ENCODE peak calls at places on chromosomes 13 and 19, in nine cellular contexts. One of them, this sample, is unnamed.

GRCh38 chr13:98842074-98842473 is 89.6 kb upstream of the SLC15A1 start:
- DNase-seq in EH: no peak
- DNase-seq in cardiac fibroblast: no peak
- DNase-seq in AG04450: no peak
- DNase-seq in hepatic stellate cell: no peak
- DNase-seq in kidney: no peak
- DNase-seq in stimulated activated CD8-positive, alpha-beta memory T cell treated with anti-CD3 and anti-CD28 coated beads, Interleukin-4, amount 100 ng/mL, for 24 hours: no peak
- DNase-seq in left cardiac atrium: no peak
- DNase-seq in choroid plexus epithelial cell: no peak
- DNase-seq in this sample: no peak

GRCh38 chr13:59413121-59413520 is 750.6 kb downstream of the DIAPH3 start:
- DNase-seq in stimulated activated CD8-positive, alpha-beta memory T cell treated with anti-CD3 and anti-CD28 coated beads, Interleukin-4, amount 100 ng/mL, for 24 hours: no peak
- DNase-seq in kidney: no peak
- DNase-seq in choroid plexus epithelial cell: no peak
- DNase-seq in AG04450: no peak
- DNase-seq in left cardiac atrium: no peak
- DNase-seq in EH: peak
- DNase-seq in hepatic stellate cell: no peak
- DNase-seq in cardiac fibroblast: no peak
- DNase-seq in this sample: no peak

GRCh38 chr13:50916701-50917184 is 7.2 kb downstream of the RNASEH2B start:
- DNase-seq in stimulated activated CD8-positive, alpha-beta memory T cell treated with anti-CD3 and anti-CD28 coated beads, Interleukin-4, amount 100 ng/mL, for 24 hours: no peak
- DNase-seq in cardiac fibroblast: no peak
- DNase-seq in left cardiac atrium: no peak
- DNase-seq in AG04450: no peak
- DNase-seq in choroid plexus epithelial cell: peak
- DNase-seq in kidney: no peak
- DNase-seq in EH: no peak
- DNase-seq in hepatic stellate cell: no peak
- DNase-seq in this sample: no peak

GRCh38 chr19:5850743-5851293 is 431 bp downstream of the FUT3 start:
- DNase-seq in cardiac fibroblast: peak
- DNase-seq in left cardiac atrium: peak
- DNase-seq in EH: peak
- DNase-seq in choroid plexus epithelial cell: peak
- DNase-seq in hepatic stellate cell: no peak
- DNase-seq in AG04450: no peak
- DNase-seq in stimulated activated CD8-positive, alpha-beta memory T cell treated with anti-CD3 and anti-CD28 coated beads, Interleukin-4, amount 100 ng/mL, for 24 hours: no peak
- DNase-seq in kidney: no peak
- DNase-seq in this sample: no peak

GRCh38 chr19:19214892-19215291 is 3.1 kb downstream of the NCAN start:
- DNase-seq in choroid plexus epithelial cell: peak
- DNase-seq in AG04450: peak
- DNase-seq in stimulated activated CD8-positive, alpha-beta memory T cell treated with anti-CD3 and anti-CD28 coated beads, Interleukin-4, amount 100 ng/mL, for 24 hours: no peak
- DNase-seq in EH: peak
- DNase-seq in cardiac fibroblast: peak
- DNase-seq in kidney: no peak
- DNase-seq in left cardiac atrium: peak
- DNase-seq in hepatic stellate cell: peak
- DNase-seq in this sample: no peak

GRCh38 chr13:46614582-46614981 is 61.6 kb downstream of the LRCH1 start:
- DNase-seq in EH: no peak
- DNase-seq in kidney: no peak
- DNase-seq in cardiac fibroblast: peak
- DNase-seq in hepatic stellate cell: peak
- DNase-seq in choroid plexus epithelial cell: peak
- DNase-seq in stimulated activated CD8-positive, alpha-beta memory T cell treated with anti-CD3 and anti-CD28 coated beads, Interleukin-4, amount 100 ng/mL, for 24 hours: no peak
- DNase-seq in AG04450: peak
- DNase-seq in left cardiac atrium: no peak
- DNase-seq in this sample: no peak

GRCh38 chr19:31278555-31279435 is 70.4 kb downstream of the TSHZ3 start:
- DNase-seq in EH: no peak
- DNase-seq in stimulated activated CD8-positive, alpha-beta memory T cell treated with anti-CD3 and anti-CD28 coated beads, Interleukin-4, amount 100 ng/mL, for 24 hours: no peak
- DNase-seq in hepatic stellate cell: no peak
- DNase-seq in choroid plexus epithelial cell: no peak
- DNase-seq in kidney: peak
- DNase-seq in AG04450: no peak
- DNase-seq in cardiac fibroblast: no peak
- DNase-seq in left cardiac atrium: no peak
- DNase-seq in this sample: no peak

GRCh38 chr13:90918551-90918950 is 428.9 kb upstream of the MIR17HG start:
- DNase-seq in left cardiac atrium: no peak
- DNase-seq in stimulated activated CD8-positive, alpha-beta memory T cell treated with anti-CD3 and anti-CD28 coated beads, Interleukin-4, amount 100 ng/mL, for 24 hours: no peak
- DNase-seq in EH: no peak
- DNase-seq in choroid plexus epithelial cell: peak
- DNase-seq in cardiac fibroblast: peak
- DNase-seq in AG04450: no peak
- DNase-seq in hepatic stellate cell: no peak
- DNase-seq in kidney: no peak
- DNase-seq in this sample: no peak

GRCh38 chr19:45876411-45877197 is 9.3 kb downstream of the IRF2BP1 start:
- DNase-seq in kidney: peak
- DNase-seq in hepatic stellate cell: peak
- DNase-seq in choroid plexus epithelial cell: no peak
- DNase-seq in left cardiac atrium: peak
- DNase-seq in AG04450: no peak
- DNase-seq in EH: peak
- DNase-seq in stimulated activated CD8-positive, alpha-beta memory T cell treated with anti-CD3 and anti-CD28 coated beads, Interleukin-4, amount 100 ng/mL, for 24 hours: no peak
- DNase-seq in cardiac fibroblast: peak
- DNase-seq in this sample: no peak

GRCh38 chr19:49614096-49614857 is 23.3 kb downstream of the PRR12 start:
- DNase-seq in hepatic stellate cell: peak
- DNase-seq in left cardiac atrium: no peak
- DNase-seq in kidney: no peak
- DNase-seq in stimulated activated CD8-positive, alpha-beta memory T cell treated with anti-CD3 and anti-CD28 coated beads, Interleukin-4, amount 100 ng/mL, for 24 hours: no peak
- DNase-seq in EH: peak
- DNase-seq in cardiac fibroblast: peak
- DNase-seq in AG04450: peak
- DNase-seq in choroid plexus epithelial cell: peak
- DNase-seq in this sample: no peak

GRCh38 chr19:57688011-57688763 is 6.4 kb downstream of the ZNF551 start:
- DNase-seq in AG04450: no peak
- DNase-seq in stimulated activated CD8-positive, alpha-beta memory T cell treated with anti-CD3 and anti-CD28 coated beads, Interleukin-4, amount 100 ng/mL, for 24 hours: no peak
- DNase-seq in hepatic stellate cell: no peak
- DNase-seq in choroid plexus epithelial cell: no peak
- DNase-seq in kidney: no peak
- DNase-seq in cardiac fibroblast: no peak
- DNase-seq in left cardiac atrium: no peak
- DNase-seq in EH: no peak
- DNase-seq in this sample: no peak

GRCh38 chr19:41910992-41911888 is 17.0 kb downstream of the ERFL start:
- DNase-seq in hepatic stellate cell: no peak
- DNase-seq in AG04450: no peak
- DNase-seq in cardiac fibroblast: no peak
- DNase-seq in left cardiac atrium: no peak
- DNase-seq in kidney: peak
- DNase-seq in choroid plexus epithelial cell: no peak
- DNase-seq in EH: no peak
- DNase-seq in stimulated activated CD8-positive, alpha-beta memory T cell treated with anti-CD3 and anti-CD28 coated beads, Interleukin-4, amount 100 ng/mL, for 24 hours: no peak
- DNase-seq in this sample: no peak

GRCh38 chr19:19110410-19111137 is 27.7 kb downstream of the TMEM161A start:
- DNase-seq in stimulated activated CD8-positive, alpha-beta memory T cell treated with anti-CD3 and anti-CD28 coated beads, Interleukin-4, amount 100 ng/mL, for 24 hours: no peak
- DNase-seq in left cardiac atrium: no peak
- DNase-seq in cardiac fibroblast: peak
- DNase-seq in EH: peak
- DNase-seq in AG04450: no peak
- DNase-seq in hepatic stellate cell: no peak
- DNase-seq in kidney: no peak
- DNase-seq in choroid plexus epithelial cell: peak
- DNase-seq in this sample: no peak

GRCh38 chr19:48206402-48207093 is 36.1 kb downstream of the ZSWIM9 start:
- DNase-seq in EH: no peak
- DNase-seq in choroid plexus epithelial cell: no peak
- DNase-seq in hepatic stellate cell: no peak
- DNase-seq in stimulated activated CD8-positive, alpha-beta memory T cell treated with anti-CD3 and anti-CD28 coated beads, Interleukin-4, amount 100 ng/mL, for 24 hours: no peak
- DNase-seq in left cardiac atrium: no peak
- DNase-seq in AG04450: no peak
- DNase-seq in kidney: no peak
- DNase-seq in cardiac fibroblast: peak
- DNase-seq in this sample: peak

GRCh38 chr19:56110515-56111448 is 10.3 kb downstream of the ZNF787 start:
- DNase-seq in hepatic stellate cell: no peak
- DNase-seq in cardiac fibroblast: peak
- DNase-seq in kidney: peak
- DNase-seq in left cardiac atrium: peak
- DNase-seq in AG04450: no peak
- DNase-seq in choroid plexus epithelial cell: peak
- DNase-seq in EH: no peak
- DNase-seq in stimulated activated CD8-positive, alpha-beta memory T cell treated with anti-CD3 and anti-CD28 coated beads, Interleukin-4, amount 100 ng/mL, for 24 hours: no peak
- DNase-seq in this sample: no peak

GRCh38 chr19:18023596-18024212 is 15.7 kb downstream of the ARRDC2 start:
- DNase-seq in kidney: peak
- DNase-seq in hepatic stellate cell: no peak
- DNase-seq in stimulated activated CD8-positive, alpha-beta memory T cell treated with anti-CD3 and anti-CD28 coated beads, Interleukin-4, amount 100 ng/mL, for 24 hours: no peak
- DNase-seq in EH: no peak
- DNase-seq in choroid plexus epithelial cell: peak
- DNase-seq in AG04450: no peak
- DNase-seq in left cardiac atrium: peak
- DNase-seq in cardiac fibroblast: peak
- DNase-seq in this sample: no peak

GRCh38 chr13:27139565-27139964 is 32.0 kb downstream of the USP12 start:
- DNase-seq in AG04450: no peak
- DNase-seq in choroid plexus epithelial cell: no peak
- DNase-seq in kidney: no peak
- DNase-seq in stimulated activated CD8-positive, alpha-beta memory T cell treated with anti-CD3 and anti-CD28 coated beads, Interleukin-4, amount 100 ng/mL, for 24 hours: no peak
- DNase-seq in hepatic stellate cell: no peak
- DNase-seq in EH: no peak
- DNase-seq in cardiac fibroblast: no peak
- DNase-seq in left cardiac atrium: no peak
- DNase-seq in this sample: no peak

GRCh38 chr13:109744512-109745051 is 41.8 kb downstream of the IRS2 start:
- DNase-seq in stimulated activated CD8-positive, alpha-beta memory T cell treated with anti-CD3 and anti-CD28 coated beads, Interleukin-4, amount 100 ng/mL, for 24 hours: no peak
- DNase-seq in choroid plexus epithelial cell: peak
- DNase-seq in left cardiac atrium: peak
- DNase-seq in AG04450: peak
- DNase-seq in kidney: peak
- DNase-seq in EH: peak
- DNase-seq in cardiac fibroblast: peak
- DNase-seq in hepatic stellate cell: peak
- DNase-seq in this sample: peak

GRCh38 chr13:25911020-25911419 is 140.8 kb downstream of the SHISA2 start:
- DNase-seq in stimulated activated CD8-positive, alpha-beta memory T cell treated with anti-CD3 and anti-CD28 coated beads, Interleukin-4, amount 100 ng/mL, for 24 hours: no peak
- DNase-seq in choroid plexus epithelial cell: no peak
- DNase-seq in left cardiac atrium: no peak
- DNase-seq in kidney: no peak
- DNase-seq in AG04450: no peak
- DNase-seq in EH: no peak
- DNase-seq in hepatic stellate cell: no peak
- DNase-seq in cardiac fibroblast: no peak
- DNase-seq in this sample: peak

GRCh38 chr19:4730740-4731171 is 7.1 kb upstream of the DPP9 start:
- DNase-seq in EH: peak
- DNase-seq in stimulated activated CD8-positive, alpha-beta memory T cell treated with anti-CD3 and anti-CD28 coated beads, Interleukin-4, amount 100 ng/mL, for 24 hours: peak
- DNase-seq in cardiac fibroblast: peak
- DNase-seq in AG04450: no peak
- DNase-seq in hepatic stellate cell: no peak
- DNase-seq in left cardiac atrium: no peak
- DNase-seq in kidney: no peak
- DNase-seq in choroid plexus epithelial cell: no peak
- DNase-seq in this sample: no peak